ENCODE peak calls at places on chromosome 5, in five cellular contexts. H, R, D, F and Y are unnamed samples.
A peak's percentile ranks its signal among the peaks of the same experiment; 100 is the strongest.

GRCh38 chr5:135245521-135246499 is 153.2 kb downstream of the MACROH2A1 start:
- DNase-seq in H (no peak), R (no peak), D (peak; percentile 80), F (no peak), Y (no peak)

GRCh38 chr5:158797498-158797845 is 302.2 kb downstream of the EBF1 start:
- DNase-seq in H (no peak), R (no peak), D (no peak), F (no peak), Y (no peak)

GRCh38 chr5:122063836-122064235 is 14.2 kb downstream of the LOX start:
- DNase-seq in H (no peak), R (no peak), D (peak; percentile 73), F (no peak), Y (no peak)

GRCh38 chr5:16108418-16108817 is 71.2 kb downstream of the MARCHF11 start:
- DNase-seq in H (peak; percentile 36), R (no peak), D (no peak), F (no peak), Y (no peak)

GRCh38 chr5:72407541-72407940 is 87.4 kb downstream of the PTCD2 start:
- DNase-seq in H (no peak), R (no peak), D (peak; percentile 69), F (no peak), Y (no peak)

GRCh38 chr5:133870661-133871060 is 97.8 kb downstream of the C5orf15 start:
- DNase-seq in H (no peak), R (peak; percentile 45), D (peak; percentile 93), F (peak; percentile 84), Y (peak; percentile 61)

GRCh38 chr5:91339053-91339710 is 43.9 kb downstream of the ARRDC3 start:
- DNase-seq in H (no peak), R (peak; percentile 73), D (peak; percentile 55), F (peak; percentile 26), Y (no peak)

GRCh38 chr5:40399349-40399748 is 280.4 kb upstream of the PTGER4 start:
- DNase-seq in H (no peak), R (no peak), D (peak; percentile 51), F (no peak), Y (no peak)

GRCh38 chr5:80921026-80921425 is 39.1 kb upstream of the RASGRF2 start:
- DNase-seq in H (no peak), R (no peak), D (no peak), F (no peak), Y (no peak)

GRCh38 chr5:116303810-116304209 is 219.0 kb downstream of the COMMD10 start:
- DNase-seq in H (no peak), R (no peak), D (no peak), F (no peak), Y (no peak)

GRCh38 chr5:1638658-1639400 is 115.1 kb upstream of the LPCAT1 start:
- DNase-seq in H (no peak), R (no peak), D (no peak), F (no peak), Y (no peak)

GRCh38 chr5:170469414-170469813 is 34.4 kb upstream of the KCNIP1 start:
- DNase-seq in H (no peak), R (no peak), D (no peak), F (no peak), Y (no peak)

GRCh38 chr5:8906303-8906967 is 639.4 kb downstream of the SEMA5A start:
- DNase-seq in H (no peak), R (no peak), D (peak; percentile 91), F (no peak), Y (peak; percentile 30)

GRCh38 chr5:32654427-32654826 is 56.7 kb upstream of the NPR3 start:
- DNase-seq in H (no peak), R (no peak), D (no peak), F (no peak), Y (no peak)

GRCh38 chr5:56666901-56667300 is 148.4 kb upstream of the MAP3K1 start:
- DNase-seq in H (no peak), R (no peak), D (no peak), F (no peak), Y (no peak)

GRCh38 chr5:132003170-132003744 is 8.2 kb downstream of the ACSL6 start:
- DNase-seq in H (peak; percentile 33), R (no peak), D (no peak), F (no peak), Y (no peak)

GRCh38 chr5:173258466-173258865 is 23.5 kb upstream of the NKX2-5 start:
- DNase-seq in H (no peak), R (no peak), D (no peak), F (no peak), Y (no peak)

GRCh38 chr5:15550502-15551115 is 50.6 kb downstream of the FBXL7 start:
- DNase-seq in H (no peak), R (no peak), D (peak; percentile 53), F (no peak), Y (no peak)

GRCh38 chr5:23507278-23507685 is at the start of gene PRDM9:
- DNase-seq in H (peak; percentile 68), R (no peak), D (peak; percentile 67), F (peak; percentile 31), Y (no peak)

GRCh38 chr5:23506329-23507236 is 826 bp upstream of the PRDM9 start:
- DNase-seq in H (peak; percentile 16), R (no peak), D (peak; percentile 39), F (peak; percentile 42), Y (no peak)
- TF ChIP-seq CTCF in H (peak; percentile 46), R (no peak), D (peak; percentile 23), F (peak; percentile 26), Y (no peak)

DNA sequence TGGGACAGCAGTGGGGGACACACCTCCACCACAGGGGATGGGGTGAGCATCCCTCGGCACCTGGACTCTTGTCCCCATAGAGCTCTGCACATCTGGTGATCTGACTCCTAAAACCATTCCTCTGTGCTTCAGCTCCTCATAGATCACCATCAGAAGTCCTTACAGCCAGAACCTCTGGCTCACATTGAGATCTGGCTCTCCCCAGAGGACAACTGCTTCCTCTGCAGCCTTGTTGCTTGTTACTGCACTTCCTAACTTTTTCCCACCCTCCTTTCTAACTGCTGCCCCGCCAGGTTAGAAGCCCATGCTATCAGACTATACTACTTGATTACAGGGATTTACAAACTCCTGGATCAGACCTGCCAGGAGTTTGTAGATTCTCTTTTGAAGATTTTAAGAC is 64.5 kb downstream of the ARSB start:
- DNase-seq in H (peak; percentile 37), R (no peak), D (peak; percentile 47), F (no peak), Y (peak; percentile 6)
- TF ChIP-seq CTCF in H (peak; percentile 49), R (peak; percentile 59), D (peak; percentile 39), F (peak; percentile 36), Y (peak; percentile 33)

DNA sequence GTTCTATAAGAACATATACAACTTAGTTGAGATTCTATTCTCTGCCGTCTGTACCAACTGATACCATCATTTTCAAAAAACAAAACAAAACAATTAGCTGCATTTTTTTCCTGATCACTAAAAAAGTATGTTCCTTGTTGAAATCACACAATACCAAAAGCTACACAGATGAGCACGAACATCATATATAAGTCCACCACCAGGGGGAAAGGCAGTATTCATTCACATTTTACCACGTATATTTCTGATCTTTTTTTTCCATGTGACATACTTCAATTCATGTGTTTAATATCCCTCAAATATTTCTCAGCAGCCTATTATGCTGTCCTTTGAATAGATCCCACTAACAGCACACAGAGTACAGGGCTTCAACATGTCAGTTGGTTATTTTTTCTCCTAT is 40.6 kb downstream of the IRX2 start:
- DNase-seq in H (no peak), R (no peak), D (peak; percentile 40), F (no peak), Y (no peak)
- TF ChIP-seq CTCF in H (peak; percentile 51), R (peak; percentile 8), D (peak; percentile 43), F (no peak), Y (no peak)

GRCh38 chr5:177449140-177450061 is 2.8 kb downstream of the PRR7 start:
- DNase-seq in H (no peak), R (no peak), D (no peak), F (no peak), Y (no peak)

GRCh38 chr5:177447066-177447610 is 524 bp downstream of the PRR7 start:
- DNase-seq in H (peak; percentile 90), R (no peak), D (peak; percentile 36), F (peak; percentile 52), Y (no peak)

GRCh38 chr5:177448244-177448950 is 1.8 kb downstream of the PRR7 start:
- DNase-seq in H (no peak), R (no peak), D (no peak), F (no peak), Y (no peak)

GRCh38 chr5:177446184-177447065 is at the start of gene PRR7:
- DNase-seq in H (peak; percentile 95), R (peak; percentile 30), D (peak; percentile 58), F (peak; percentile 75), Y (no peak)

GRCh38 chr5:177447611-177448243 is 1.1 kb downstream of the PRR7 start:
- DNase-seq in H (peak; percentile 77), R (no peak), D (peak; percentile 80), F (no peak), Y (peak; percentile 45)
- TF ChIP-seq CTCF in H (peak; percentile 33), R (no peak), D (no peak), F (no peak), Y (no peak)

DNA sequence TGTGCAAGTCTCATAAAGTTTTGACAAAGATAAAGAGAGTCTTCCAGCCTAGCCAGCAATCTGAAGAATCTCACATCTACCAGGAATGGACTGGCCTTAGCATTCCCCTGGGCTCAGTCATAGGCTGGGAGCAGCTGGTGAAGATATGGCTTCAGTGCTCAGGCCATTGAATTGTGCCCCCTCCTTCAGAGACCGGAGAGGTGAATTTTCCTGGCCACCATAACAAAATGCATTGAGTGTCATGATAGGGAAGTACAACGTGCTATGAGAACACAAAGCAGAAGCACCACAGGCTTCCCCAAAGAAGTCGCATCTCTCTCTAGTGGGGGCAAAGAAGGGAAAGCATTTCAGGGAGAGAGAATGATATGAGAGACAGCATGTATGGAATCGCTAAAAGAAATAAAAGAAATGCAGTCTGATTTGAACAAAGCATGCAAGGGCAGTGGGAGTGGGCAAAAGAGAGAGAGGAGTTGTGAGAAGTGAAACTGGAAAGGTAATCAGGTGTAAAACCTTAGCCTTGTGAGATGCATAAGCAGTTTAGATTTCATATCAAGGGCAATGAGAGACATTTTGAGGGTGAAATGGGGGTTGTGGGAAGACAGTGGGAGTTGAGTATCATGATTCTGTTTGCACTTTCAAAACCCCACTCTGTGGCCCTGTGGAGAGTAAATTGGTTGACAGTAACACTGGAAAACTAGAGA is 57.1 kb upstream of the NMUR2 start:
- DNase-seq in H (no peak), R (no peak), D (no peak), F (peak; percentile 9), Y (no peak)
- TF ChIP-seq CTCF in H (no peak), R (no peak), D (no peak), F (peak; percentile 51), Y (no peak)

GRCh38 chr5:35651002-35651756 is 33.5 kb downstream of the SPEF2 start:
- DNase-seq in H (peak; percentile 24), R (peak; percentile 32), D (peak; percentile 50), F (peak; percentile 64), Y (peak; percentile 16)
- TF ChIP-seq CTCF in H (peak; percentile 64), R (peak; percentile 67), D (peak; percentile 66), F (peak; percentile 66), Y (peak; percentile 58)

GRCh38 chr5:67493676-67494075 is 297.1 kb upstream of the CD180 start:
- DNase-seq in H (peak; percentile 17), R (no peak), D (peak; percentile 34), F (peak; percentile 72), Y (no peak)
- TF ChIP-seq CTCF in H (peak; percentile 17), R (peak; percentile 11), D (peak; percentile 25), F (peak; percentile 70), Y (peak; percentile 20)

GRCh38 chr5:153222956-153223355 is 267.5 kb upstream of the GRIA1 start:
- DNase-seq in H (no peak), R (no peak), D (peak; percentile 72), F (peak; percentile 32), Y (no peak)
- TF ChIP-seq CTCF in H (no peak), R (no peak), D (no peak), F (no peak), Y (no peak)